ENCODE peak calls at places on chromosomes 12 and 14, in four cellular contexts. K, Z, J and M are unnamed samples.

GRCh38 chr14:103522649-103523582 is at the start of gene CKB:
- DNase-seq in K (peak; percentile 75), Z (no peak), J (peak; percentile 83), M (no peak)

GRCh38 chr14:94100847-94101246 is 9.7 kb upstream of the IFI27 start:
- DNase-seq in K (no peak), Z (no peak), J (no peak), M (no peak)

GRCh38 chr14:73755434-73756014 is 41.3 kb upstream of the PNMA1 start:
- DNase-seq in K (peak; percentile 69), Z (no peak), J (peak; percentile 77), M (peak; percentile 34)

GRCh38 chr12:23399402-23399933 is 550.0 kb downstream of the SOX5 start:
- DNase-seq in K (no peak), Z (no peak), J (no peak), M (no peak)

GRCh38 chr14:67251573-67252226 is 10.5 kb downstream of the PALS1 start:
- DNase-seq in K (no peak), Z (no peak), J (no peak), M (no peak)

GRCh38 chr14:66359500-66359899 is 126.7 kb upstream of the CCDC196 start:
- DNase-seq in K (peak; percentile 24), Z (no peak), J (no peak), M (peak; percentile 48)

GRCh38 chr14:96567289-96567899 is 65.2 kb downstream of the PAPOLA start:
- DNase-seq in K (no peak), Z (no peak), J (no peak), M (peak; percentile 46)

GRCh38 chr12:104154806-104155205 is 16.8 kb upstream of the NFYB start:
- DNase-seq in K (no peak), Z (no peak), J (no peak), M (no peak)

GRCh38 chr14:65637780-65638179 is 225.2 kb downstream of the FUT8 start:
- DNase-seq in K (no peak), Z (no peak), J (no peak), M (no peak)

GRCh38 chr14:71311061-71311460 is 403.8 kb downstream of the PCNX1 start:
- DNase-seq in K (no peak), Z (no peak), J (no peak), M (no peak)

GRCh38 chr12:69196302-69197288 is 42.8 kb upstream of the CPSF6 start:
- DNase-seq in K (no peak), Z (no peak), J (peak; percentile 11), M (peak; percentile 4)

GRCh38 chr12:122533841-122534240 is 6.8 kb downstream of the KNTC1 start:
- DNase-seq in K (no peak), Z (no peak), J (no peak), M (no peak)

GRCh38 chr12:119412811-119413794 is 78.6 kb downstream of the CCDC60 start:
- DNase-seq in K (peak; percentile 47), Z (no peak), J (peak; percentile 67), M (peak; percentile 68)

GRCh38 chr12:119681139-119681538 is 13.2 kb downstream of the PRKAB1 start:
- DNase-seq in K (no peak), Z (no peak), J (peak; percentile 55), M (no peak)

GRCh38 chr12:109606261-109607028 is 32.9 kb downstream of the MVK start:
- DNase-seq in K (no peak), Z (no peak), J (no peak), M (no peak)

GRCh38 chr12:121789800-121790748 is 3.4 kb downstream of the RHOF start:
- DNase-seq in K (no peak), Z (no peak), J (peak; percentile 87), M (no peak)

DNA sequence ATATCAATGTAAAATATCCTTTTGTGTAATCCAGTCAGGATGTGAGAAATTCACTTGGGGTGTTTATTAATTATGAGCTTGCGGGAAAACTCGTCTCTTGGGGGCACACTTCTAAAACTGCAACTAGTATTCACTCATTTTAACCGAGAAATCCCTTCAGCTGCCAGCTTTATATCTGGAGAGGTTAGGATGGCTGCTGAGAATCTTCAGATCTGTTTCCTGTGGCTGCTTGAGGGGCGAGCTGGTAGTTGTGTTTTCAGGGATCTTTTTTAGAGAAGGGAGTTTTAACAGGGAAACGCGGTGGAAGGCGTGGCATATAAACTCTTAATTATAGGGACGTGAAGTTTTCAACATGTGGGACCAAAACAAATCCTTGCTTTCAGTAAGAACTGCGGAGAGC is 833 bp downstream of the PPFIBP1 start:
- DNase-seq in K (peak; percentile 27), Z (no peak), J (peak; percentile 22), M (peak; percentile 69)
- TF ChIP-seq CTCF in K (peak; percentile 15), Z (no peak), J (no peak), M (no peak)

DNA sequence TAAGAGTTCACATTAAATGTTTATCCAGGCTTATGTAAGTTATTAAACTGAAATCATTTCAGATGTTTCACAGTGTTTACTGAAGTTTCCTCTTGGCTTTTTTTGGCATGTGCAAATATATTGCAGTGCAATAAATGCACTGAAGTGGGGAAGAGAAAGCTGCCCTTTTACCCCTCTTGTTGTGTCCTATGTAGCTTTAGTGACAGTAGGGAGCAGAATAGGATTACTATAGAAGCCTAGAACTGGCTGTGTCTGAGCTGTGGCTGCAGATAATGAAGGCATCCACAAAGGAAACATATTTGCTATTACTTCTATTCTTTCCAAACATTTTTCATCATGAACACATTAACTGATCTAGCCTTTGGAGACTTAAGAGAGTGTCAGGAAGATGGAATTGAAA is 24.1 kb upstream of the CNTN1 start:
- DNase-seq in K (no peak), Z (no peak), J (no peak), M (no peak)
- TF ChIP-seq POLR2AphosphoS5 in K (no peak), Z (no peak), J (no peak), M (no peak)

DNA sequence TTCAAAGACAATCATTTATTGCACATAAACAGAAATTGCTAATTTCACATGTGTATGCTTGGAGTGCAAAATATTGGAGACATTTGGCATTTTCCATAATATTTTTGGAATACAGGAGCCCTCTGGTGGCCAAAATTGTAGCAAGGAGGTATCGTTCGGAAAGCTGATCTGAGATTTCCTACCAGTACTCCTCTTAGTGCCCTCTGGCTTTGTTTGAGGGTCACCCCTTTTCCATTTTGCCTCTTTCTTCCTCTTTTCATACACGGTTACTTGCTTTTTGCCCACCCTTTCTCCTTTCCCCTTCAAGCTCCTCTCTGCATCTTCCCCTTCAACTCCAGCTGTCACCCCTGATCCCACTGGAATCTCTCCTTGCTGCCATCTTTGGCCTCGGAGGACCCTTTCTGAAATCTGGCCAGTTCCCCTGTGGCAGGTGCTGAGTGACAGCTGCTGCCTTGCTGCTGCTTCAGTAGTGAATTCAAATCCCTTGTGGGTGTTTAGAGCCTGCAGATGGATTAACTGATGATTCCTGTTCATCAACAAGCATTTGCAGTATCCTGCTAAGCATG is 164.6 kb upstream of the PARP11 start:
- DNase-seq in K (peak; percentile 59), Z (no peak), J (peak; percentile 46), M (peak; percentile 39)
- TF ChIP-seq CTCF in K (peak; percentile 85), Z (peak; percentile 63), J (peak; percentile 70), M (peak; percentile 39)

GRCh38 chr12:55724226-55724939 is 4.2 kb downstream of the RDH5 start:
- DNase-seq in K (peak; percentile 51), Z (peak; percentile 86), J (peak; percentile 82), M (peak; percentile 62)
- TF ChIP-seq POLR2AphosphoS5 in K (peak; percentile 7), Z (no peak), J (no peak), M (peak; percentile 15)

GRCh38 chr14:52271538-52271937 is 4.0 kb downstream of the PTGDR start:
- DNase-seq in K (no peak), Z (no peak), J (no peak), M (no peak)

GRCh38 chr14:52268191-52269061 is 928 bp downstream of the PTGDR start:
- DNase-seq in K (no peak), Z (no peak), J (no peak), M (no peak)

GRCh38 chr14:52269100-52269499 is 1.6 kb downstream of the PTGDR start:
- DNase-seq in K (no peak), Z (no peak), J (peak; percentile 18), M (no peak)

GRCh38 chr14:52275372-52275771 is 7.9 kb downstream of the PTGDR start:
- DNase-seq in K (no peak), Z (no peak), J (no peak), M (no peak)

GRCh38 chr14:52272375-52272774 is 4.9 kb downstream of the PTGDR start:
- DNase-seq in K (no peak), Z (no peak), J (peak; percentile 48), M (no peak)
- TF ChIP-seq CTCF in K (no peak), Z (no peak), J (peak; percentile 53), M (peak; percentile 20)

GRCh38 chr12:6200266-6201198 is at the start of gene CD9:
- DNase-seq in K (peak; percentile 85), Z (no peak), J (peak; percentile 88), M (peak; percentile 56)

GRCh38 chr12:6201199-6201608 is 1.0 kb downstream of the CD9 start:
- DNase-seq in K (peak; percentile 74), Z (no peak), J (peak; percentile 75), M (no peak)

GRCh38 chr12:6199211-6199530 is 1.0 kb upstream of the CD9 start:
- DNase-seq in K (no peak), Z (no peak), J (no peak), M (no peak)

GRCh38 chr12:6198556-6198955 is 1.6 kb upstream of the CD9 start:
- DNase-seq in K (no peak), Z (no peak), J (no peak), M (no peak)

DNA sequence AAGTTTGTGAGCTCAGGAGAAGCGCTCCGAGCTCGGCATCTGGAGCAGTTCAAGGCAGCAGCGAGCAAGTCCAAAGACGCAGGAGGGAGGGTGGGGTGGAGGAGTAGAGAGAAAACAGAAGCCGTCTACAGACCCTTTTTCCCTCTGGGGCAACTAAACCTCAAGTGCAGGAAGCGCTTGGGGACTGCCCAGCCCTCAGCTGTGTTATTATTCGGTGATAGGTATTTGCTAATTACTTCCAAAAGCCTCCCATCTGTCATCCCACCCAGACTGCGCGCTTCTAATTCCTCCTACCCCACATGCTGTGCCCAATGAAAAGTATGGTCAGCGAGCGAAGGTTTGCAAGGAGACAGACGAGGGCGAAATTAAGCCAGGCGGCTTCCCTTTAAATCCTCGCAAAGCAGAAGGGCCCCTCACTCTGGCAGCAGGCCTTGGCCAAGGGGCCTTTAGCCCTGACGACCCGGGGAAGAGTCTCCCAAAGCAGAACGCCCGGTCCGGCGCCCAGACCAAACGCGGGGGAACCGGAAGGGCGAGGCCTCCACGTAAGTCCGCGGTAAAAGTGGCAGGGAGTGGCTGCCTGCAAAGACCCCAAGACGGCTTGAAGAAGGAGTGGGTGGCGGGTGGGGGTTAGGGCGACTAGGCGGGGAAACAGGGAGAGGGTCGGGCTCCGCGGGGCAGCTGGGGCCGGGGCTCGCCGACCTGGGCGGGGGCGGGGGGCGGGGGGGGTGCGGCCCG is 502 bp upstream of the CD9 start:
- DNase-seq in K (peak; percentile 64), Z (no peak), J (peak; percentile 76), M (peak; percentile 70)
- TF ChIP-seq POLR2AphosphoS5 in K (peak; percentile 20), Z (no peak), J (no peak), M (no peak)

GRCh38 chr14:39988939-39989338 is 556.7 kb upstream of the FBXO33 start:
- DNase-seq in K (no peak), Z (no peak), J (no peak), M (no peak)
- TF ChIP-seq CTCF in K (peak; percentile 47), Z (peak; percentile 9), J (no peak), M (no peak)

DNA sequence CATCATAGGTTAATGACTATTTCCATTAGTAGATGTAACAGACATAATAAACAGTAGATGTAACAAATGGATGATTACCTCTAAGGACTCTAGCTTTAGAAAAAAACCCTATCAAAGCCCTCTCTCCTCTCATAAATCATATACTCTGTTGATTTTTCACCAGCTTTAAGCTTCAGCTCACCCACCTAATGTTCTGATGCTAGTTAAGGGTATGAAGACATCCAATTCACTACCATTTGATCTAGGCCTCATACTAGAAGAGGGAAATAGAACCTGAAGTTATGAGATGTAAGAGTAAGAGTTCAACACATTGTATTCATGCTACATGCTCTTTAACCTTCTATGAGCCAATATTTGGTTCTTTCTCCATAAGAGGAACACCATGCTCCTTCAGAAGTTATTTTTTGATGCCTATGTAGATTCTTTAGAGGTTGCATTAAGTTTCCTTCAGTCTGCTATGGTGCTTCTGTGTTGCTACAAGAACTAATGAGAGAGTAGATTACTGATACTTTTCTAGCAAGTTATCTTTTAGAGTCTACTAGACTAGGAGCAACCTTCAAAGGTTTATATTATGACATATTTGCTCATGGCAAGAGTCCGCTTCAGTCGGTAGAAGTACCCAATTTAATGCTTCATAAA is 16.0 kb downstream of the A2M start:
- DNase-seq in K (no peak), Z (no peak), J (no peak), M (no peak)
- TF ChIP-seq POLR2AphosphoS5 in K (no peak), Z (no peak), J (no peak), M (no peak)